ENCODE peak calls at places on chromosomes 4 and X, in six cellular contexts. S is GM23338; W is foreskin keratinocyte; B is CD4-positive, alpha-beta T cell; I is fibroblast of pulmonary artery; P is fibroblast of the aortic adventitia. D is an unnamed sample.

GRCh38 chrX:42131856-42132255 is 208.5 kb upstream of the CASK start:
- DNase-seq in S (no peak), W (no peak), B (no peak), I (peak), P (peak), D (no peak)

GRCh38 chr4:120085705-120086104 is 19.1 kb upstream of the MAD2L1 start:
- DNase-seq in S (no peak), W (no peak), B (no peak), I (no peak), P (no peak), D (no peak)

GRCh38 chrX:49079489-49080428 is at the start of gene WDR45:
- DNase-seq in S (peak), W (no peak), B (peak), I (peak), P (peak), D (peak)

GRCh38 chr4:106266201-106266600 is 49.8 kb downstream of the TBCK start:
- DNase-seq in S (peak), W (no peak), B (no peak), I (peak), P (peak), D (no peak)

GRCh38 chr4:44996276-44996845 is 270.0 kb upstream of the GNPDA2 start:
- DNase-seq in S (no peak), W (no peak), B (no peak), I (no peak), P (no peak), D (no peak)

GRCh38 chr4:61395754-61396153 is 195.6 kb downstream of the ADGRL3 start:
- DNase-seq in S (peak), W (no peak), B (no peak), I (no peak), P (no peak), D (no peak)

GRCh38 chr4:10023050-10023419 is 1.7 kb upstream of the SLC2A9 start:
- DNase-seq in S (no peak), W (no peak), B (no peak), I (no peak), P (no peak), D (no peak)

GRCh38 chr4:38266616-38267015 is 306.4 kb downstream of the PTTG2 start:
- DNase-seq in S (no peak), W (no peak), B (no peak), I (no peak), P (no peak), D (no peak)

GRCh38 chr4:134382478-134383227 is 181.1 kb upstream of the PABPC4L start:
- DNase-seq in S (no peak), W (no peak), B (no peak), I (no peak), P (no peak), D (no peak)

GRCh38 chrX:129769467-129770154 is 10.1 kb upstream of the SASH3 start:
- DNase-seq in S (no peak), W (no peak), B (peak), I (no peak), P (no peak), D (no peak)

GRCh38 chr4:52606766-52607165 is 52.3 kb downstream of the USP46 start:
- DNase-seq in S (no peak), W (no peak), B (no peak), I (no peak), P (peak), D (no peak)

DNA sequence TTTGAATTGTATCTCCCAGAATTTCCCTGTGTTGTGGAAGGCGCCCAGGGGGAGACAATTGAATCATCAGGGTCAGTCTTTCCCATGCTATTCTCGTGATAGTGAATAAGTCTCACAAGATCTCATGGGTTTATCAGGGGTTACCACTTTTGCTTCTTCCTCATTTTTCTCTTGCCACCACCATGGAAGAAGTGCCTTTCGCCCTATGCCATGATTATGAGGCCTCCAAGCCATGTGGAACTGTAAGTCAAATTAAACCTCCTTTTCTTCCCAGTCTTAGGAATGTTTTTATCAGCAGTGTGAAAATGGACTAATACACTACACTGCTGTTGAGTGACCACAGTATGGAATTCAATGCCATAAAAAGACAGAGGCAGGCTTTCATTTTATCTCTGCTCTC is 12.2 kb downstream of the CENPC start:
- DNase-seq in S (no peak), W (no peak), B (no peak), I (no peak), P (no peak), D (no peak)
- TF ChIP-seq CTCF in S (no peak), W (no peak), B (no peak), I (no peak), P (no peak), D (no peak)

GRCh38 chrX:9860826-9861225 is 74.6 kb downstream of the SHROOM2 start:
- DNase-seq in S (no peak), W (no peak), B (no peak), I (no peak), P (no peak), D (no peak)

GRCh38 chrX:9862953-9863352 is 76.7 kb downstream of the SHROOM2 start:
- DNase-seq in S (no peak), W (no peak), B (no peak), I (no peak), P (no peak), D (no peak)

GRCh38 chrX:9864011-9864410 is 77.8 kb downstream of the SHROOM2 start:
- DNase-seq in S (no peak), W (no peak), B (no peak), I (no peak), P (no peak), D (no peak)

GRCh38 chrX:9861711-9862110 is 75.5 kb downstream of the SHROOM2 start:
- DNase-seq in S (no peak), W (no peak), B (no peak), I (no peak), P (no peak), D (no peak)

DNA sequence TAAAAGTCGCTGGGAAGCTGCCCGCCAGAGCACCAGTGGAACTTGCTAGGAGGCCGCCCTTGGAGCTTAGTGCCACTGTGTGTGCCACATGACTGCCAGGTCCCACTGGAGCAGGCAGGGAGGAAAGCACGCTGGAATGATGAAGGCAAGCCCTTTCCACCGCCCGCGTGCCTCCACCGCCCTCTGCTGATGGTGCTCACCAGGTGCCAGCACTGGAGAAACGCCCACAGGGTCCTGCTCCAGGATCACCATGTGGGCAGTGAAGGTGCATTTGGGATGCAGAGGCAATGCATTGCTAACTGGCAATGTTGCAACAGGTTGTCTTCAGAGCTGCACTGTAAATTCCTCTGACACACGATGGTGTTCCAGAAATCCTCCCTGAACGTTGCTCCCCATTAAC is 76.3 kb downstream of the SHROOM2 start:
- DNase-seq in S (no peak), W (no peak), B (no peak), I (no peak), P (no peak), D (no peak)
- TF ChIP-seq CTCF in S (no peak), W (no peak), B (no peak), I (no peak), P (no peak), D (no peak)

GRCh38 chrX:151510203-151510602 is 53.3 kb upstream of the PASD1 start:
- DNase-seq in S (no peak), W (no peak), B (no peak), I (no peak), P (no peak), D (no peak)

DNA sequence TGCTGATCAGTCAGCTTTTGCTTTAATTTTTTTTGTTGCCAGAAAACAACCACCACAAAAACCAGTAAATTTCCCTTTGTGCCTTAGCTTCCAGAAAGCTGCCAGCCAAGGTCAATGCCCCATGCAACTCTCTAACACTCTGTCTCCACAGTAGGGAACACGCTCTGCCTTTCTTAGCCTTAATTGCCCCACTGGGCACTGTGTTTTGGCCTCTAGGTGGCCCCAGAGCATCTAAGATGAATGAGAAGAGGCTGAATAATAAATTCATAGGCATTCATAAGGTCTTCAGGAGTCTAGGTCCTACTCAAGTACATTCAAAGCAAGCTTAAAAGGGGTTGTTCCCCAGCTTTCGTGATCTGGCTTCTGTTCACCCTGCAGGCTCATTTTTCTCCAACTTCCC is 57.7 kb upstream of the PASD1 start:
- DNase-seq in S (peak), W (no peak), B (no peak), I (no peak), P (peak), D (peak)
- TF ChIP-seq CTCF in S (peak), W (peak), B (no peak), I (no peak), P (peak), D (peak)

GRCh38 chr4:80221161-80221560 is 23.9 kb downstream of the PRDM8 start:
- DNase-seq in S (no peak), W (no peak), B (no peak), I (peak), P (peak), D (no peak)
- TF ChIP-seq CTCF in S (peak), W (peak), B (peak), I (peak), P (peak), D (peak)

DNA sequence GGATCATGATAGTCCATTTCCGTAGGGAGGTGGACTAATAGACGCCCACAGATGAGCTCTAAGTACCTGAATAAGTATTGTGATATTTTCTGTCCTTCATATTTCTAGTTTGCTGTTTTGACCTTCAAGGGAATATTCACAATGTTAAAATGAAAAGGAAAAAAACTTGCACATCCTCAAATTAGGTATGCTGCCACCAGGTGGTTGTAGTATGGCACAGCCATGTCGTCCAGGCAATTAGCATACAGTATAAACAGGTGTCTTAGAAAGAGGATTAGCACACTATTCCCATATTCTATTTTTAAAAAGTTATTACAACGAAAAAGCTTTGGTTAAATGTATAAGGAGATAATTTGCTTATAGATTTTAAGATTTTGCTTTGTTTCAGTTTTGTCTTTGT is 802.0 kb downstream of the RPA4 start:
- DNase-seq in S (peak), W (peak), B (no peak), I (peak), P (peak), D (no peak)
- TF ChIP-seq CTCF in S (peak), W (peak), B (peak), I (peak), P (peak), D (peak)

GRCh38 chr4:1991087-1991486 is 17.7 kb downstream of the NELFA start:
- DNase-seq in S (no peak), W (no peak), B (no peak), I (no peak), P (no peak), D (no peak)

GRCh38 chr4:1992468-1993168 is 16.2 kb downstream of the NELFA start:
- DNase-seq in S (peak), W (no peak), B (no peak), I (peak), P (peak), D (no peak)

GRCh38 chr4:1990676-1991075 is 18.1 kb downstream of the NELFA start:
- DNase-seq in S (no peak), W (no peak), B (no peak), I (no peak), P (no peak), D (no peak)

GRCh38 chr4:1993169-1993516 is 15.6 kb downstream of the NELFA start:
- DNase-seq in S (no peak), W (no peak), B (no peak), I (no peak), P (no peak), D (no peak)

DNA sequence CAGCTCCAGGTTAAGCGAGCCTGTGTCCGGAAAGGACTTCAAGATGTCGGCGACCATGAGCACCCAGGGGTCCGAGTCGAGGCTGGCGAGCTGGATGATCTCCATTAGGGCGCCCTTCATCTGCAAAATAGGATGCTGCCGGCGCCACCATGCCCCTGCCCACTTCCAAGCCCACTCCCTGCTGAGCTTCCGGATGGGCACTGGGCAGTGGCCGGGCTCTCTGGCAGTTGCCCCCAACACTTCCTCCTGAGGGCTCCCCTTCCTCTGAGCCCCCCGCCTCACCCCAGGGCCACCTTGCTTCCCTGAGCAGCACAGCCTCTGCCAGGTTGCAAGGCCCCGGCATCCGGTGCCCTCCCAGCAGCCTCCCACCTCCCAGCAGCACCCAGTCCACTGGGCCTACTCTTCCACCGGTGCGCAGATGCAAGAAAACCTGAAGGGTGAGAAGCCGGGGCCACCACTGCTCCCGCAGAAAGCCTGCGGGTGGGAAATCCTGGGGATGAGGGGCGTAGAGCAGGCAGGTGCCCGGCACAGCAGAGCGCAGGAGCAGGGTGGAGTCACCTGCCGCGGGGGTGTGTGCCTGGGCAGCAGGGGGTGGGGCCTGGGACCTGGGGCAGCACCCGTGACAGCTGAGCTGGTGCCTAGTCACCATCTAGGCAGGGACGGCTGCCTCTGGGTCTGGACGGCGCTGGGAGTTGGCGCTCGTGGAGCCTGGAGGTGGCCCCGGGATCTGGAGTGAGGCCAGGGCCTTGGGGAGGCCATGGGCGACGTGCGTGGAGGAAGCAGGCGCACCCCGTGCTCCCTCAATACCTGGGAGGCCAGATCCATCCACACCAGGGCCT is 17.0 kb downstream of the NELFA start:
- DNase-seq in S (no peak), W (no peak), B (no peak), I (no peak), P (no peak), D (no peak)
- TF ChIP-seq CTCF in S (no peak), W (no peak), B (no peak), I (no peak), P (no peak), D (no peak)

D was measured in neural crest cell.